ENCODE peak calls at places on chromosome 13, in seven cellular contexts. R, D, K, O, Q, Y and E are unnamed samples.

GRCh38 chr13:79530270-79530669 is 49.3 kb downstream of the NDFIP2 start:
- DNase-seq in K (no peak), O (no peak), Y (no peak), D (no peak), Q (no peak), R (no peak), E (no peak)

GRCh38 chr13:49292742-49293498 is 45.2 kb downstream of the CDADC1 start:
- DNase-seq in D (peak; percentile 94), Q (no peak), Y (peak; percentile 10), O (peak; percentile 39), K (no peak), R (peak; percentile 43), E (no peak)

GRCh38 chr13:112131740-112132113 is 64.8 kb downstream of the SOX1 start:
- DNase-seq in Y (no peak), Q (no peak), K (no peak), D (no peak), R (no peak), O (no peak), E (no peak)

GRCh38 chr13:65595881-65596280 is 1634.3 kb downstream of the PCDH9 start:
- DNase-seq in O (no peak), Q (no peak), Y (no peak), R (no peak), K (no peak), D (no peak), E (no peak)

GRCh38 chr13:28716511-28716910 is 2.3 kb downstream of the SLC46A3 start:
- DNase-seq in Q (no peak), K (no peak), Y (peak; percentile 17), O (no peak), D (peak; percentile 56), R (no peak), E (no peak)

GRCh38 chr13:98524391-98524790 is 52.5 kb downstream of the STK24 start:
- DNase-seq in O (no peak), R (no peak), D (no peak), Y (no peak), Q (no peak), K (no peak), E (peak; percentile 32)

GRCh38 chr13:80131204-80131603 is 209.7 kb downstream of the SPRY2 start:
- DNase-seq in Y (peak; percentile 58), K (no peak), D (peak; percentile 78), R (peak; percentile 21), O (no peak), Q (no peak), E (no peak)

GRCh38 chr13:106036870-106037269 is 498.6 kb downstream of the EFNB2 start:
- DNase-seq in Y (no peak), D (no peak), Q (no peak), K (no peak), O (no peak), R (no peak), E (no peak)

GRCh38 chr13:30124131-30124768 is 183.1 kb downstream of the KATNAL1 start:
- DNase-seq in K (no peak), R (no peak), O (no peak), Y (no peak), Q (no peak), D (no peak), E (no peak)

GRCh38 chr13:31982540-31982939 is 49.0 kb upstream of the FRY start:
- DNase-seq in Y (peak; percentile 80), Q (no peak), K (no peak), D (peak; percentile 95), O (no peak), R (peak; percentile 88), E (no peak)

GRCh38 chr13:97307882-97308624 is 85.9 kb downstream of the MBNL2 start:
- DNase-seq in Q (no peak), D (peak; percentile 47), K (no peak), R (peak; percentile 61), O (no peak), Y (peak; percentile 69), E (no peak)

GRCh38 chr13:111568290-111568689 is 247.8 kb downstream of the TEX29 start:
- DNase-seq in Q (no peak), R (no peak), D (no peak), Y (no peak), O (no peak), K (no peak), E (no peak)

GRCh38 chr13:104953588-104953987 is 1581.9 kb downstream of the EFNB2 start:
- DNase-seq in O (no peak), K (no peak), D (peak; percentile 66), Q (no peak), R (no peak), Y (no peak), E (no peak)

GRCh38 chr13:47594833-47595232 is 406.2 kb downstream of the SUCLA2 start:
- DNase-seq in Y (no peak), K (no peak), Q (no peak), O (no peak), D (peak; percentile 7), R (peak; percentile 9), E (no peak)

GRCh38 chr13:78660130-78660857 is 1.3 kb upstream of the OBI1 start:
- DNase-seq in Y (no peak), Q (no peak), K (no peak), D (peak; percentile 27), R (no peak), O (peak; percentile 8), E (no peak)

GRCh38 chr13:108961542-108962125 is 332.2 kb downstream of the MYO16 start:
- DNase-seq in Y (peak; percentile 57), D (peak; percentile 74), K (no peak), Q (no peak), R (peak; percentile 82), O (no peak), E (no peak)

GRCh38 chr13:73428137-73428536 is 369.3 kb downstream of the KLF5 start:
- DNase-seq in Q (no peak), O (no peak), R (no peak), K (no peak), D (peak; percentile 53), Y (no peak), E (no peak)